ENCODE peak calls at places on chromosomes 12 and 14, in six cellular contexts. V is adrenal gland, C is HCT116, N is Peyer's patch, Y is pancreas, P is neural progenitor cell. D is an unnamed sample.

GRCh38 chr14:47626151-47627035 is 49.0 kb downstream of the MDGA2 start:
- DNase-seq in V (no peak), C (no peak), N (no peak), Y (no peak), P (no peak), D (no peak)

GRCh38 chr12:91893476-91893875 is 252.2 kb downstream of the BTG1 start:
- DNase-seq in V (no peak), C (no peak), N (no peak), Y (no peak), P (no peak), D (no peak)

GRCh38 chr12:123614110-123614509 is 12.2 kb downstream of the DDX55 start:
- DNase-seq in V (no peak), C (no peak), N (no peak), Y (no peak), P (no peak), D (no peak)

GRCh38 chr12:26789731-26790644 is 43.0 kb downstream of the ITPR2 start:
- DNase-seq in V (no peak), C (no peak), N (no peak), Y (no peak), P (no peak), D (no peak)

GRCh38 chr12:127677537-127678131 is 589.3 kb upstream of the TMEM132C start:
- DNase-seq in V (peak), C (no peak), N (no peak), Y (peak), P (peak), D (peak)

GRCh38 chr12:124496584-124496983 is 70.8 kb downstream of the NCOR2 start:
- DNase-seq in V (no peak), C (no peak), N (no peak), Y (no peak), P (no peak), D (no peak)

GRCh38 chr12:58608711-58609110 is 311.6 kb downstream of the LRIG3 start:
- DNase-seq in V (no peak), C (no peak), N (no peak), Y (no peak), P (no peak), D (no peak)

GRCh38 chr12:127083028-127083949 is 1183.7 kb upstream of the TMEM132C start:
- DNase-seq in V (peak), C (peak), N (no peak), Y (peak), P (peak), D (peak)

GRCh38 chr12:112182499-112182898 is 57.1 kb downstream of the TRAFD1 start:
- DNase-seq in V (no peak), C (no peak), N (no peak), Y (no peak), P (no peak), D (no peak)

GRCh38 chr14:28142400-28143015 is 624.1 kb upstream of the FOXG1 start:
- DNase-seq in V (no peak), C (no peak), N (no peak), Y (no peak), P (peak), D (no peak)

GRCh38 chr12:14167005-14167628 is 185.7 kb upstream of the GRIN2B start:
- DNase-seq in V (peak), C (peak), N (peak), Y (peak), P (peak), D (peak)

GRCh38 chr14:50089213-50089612 is 27.2 kb downstream of the VCPKMT start:
- DNase-seq in V (no peak), C (no peak), N (no peak), Y (no peak), P (no peak), D (no peak)

GRCh38 chr14:77681196-77682157 is 26.3 kb downstream of the ALKBH1 start:
- DNase-seq in V (no peak), C (no peak), N (no peak), Y (peak), P (no peak), D (no peak)

GRCh38 chr14:94009767-94010166 is 12.7 kb downstream of the CCDC197 start:
- DNase-seq in V (peak), C (no peak), N (no peak), Y (no peak), P (no peak), D (peak)

GRCh38 chr12:78241472-78241871 is 410.8 kb downstream of the NAV3 start:
- DNase-seq in V (no peak), C (no peak), N (no peak), Y (no peak), P (peak), D (no peak)

GRCh38 chr12:117695956-117696355 is 272.8 kb downstream of the KSR2 start:
- DNase-seq in V (no peak), C (no peak), N (no peak), Y (no peak), P (no peak), D (no peak)

GRCh38 chr12:8823565-8824300 is 1.3 kb downstream of the A2ML1 start:
- DNase-seq in V (peak), C (peak), N (no peak), Y (no peak), P (peak), D (no peak)

GRCh38 chr14:105701456-105702274 is 175.3 kb downstream of the TMEM121 start:
- DNase-seq in V (no peak), C (no peak), N (no peak), Y (no peak), P (no peak), D (no peak)

GRCh38 chr12:121857322-121858246 is 1.1 kb downstream of the HPD start:
- DNase-seq in V (no peak), C (no peak), N (no peak), Y (no peak), P (peak), D (no peak)

GRCh38 chr14:104855532-104856090 is 9.5 kb upstream of the CEP170B start:
- DNase-seq in V (no peak), C (no peak), N (no peak), Y (no peak), P (no peak), D (no peak)

GRCh38 chr14:53338192-53338591 is 185.1 kb upstream of the DDHD1 start:
- DNase-seq in V (no peak), C (no peak), N (no peak), Y (no peak), P (no peak), D (peak)

GRCh38 chr14:96151242-96151641 is 53.4 kb upstream of the BDKRB2 start:
- DNase-seq in V (no peak), C (no peak), N (no peak), Y (no peak), P (no peak), D (no peak)

GRCh38 chr14:77027538-77028383 is 747 bp downstream of the IRF2BPL start:
- DNase-seq in V (peak), C (no peak), N (peak), Y (peak), P (peak), D (no peak)

GRCh38 chr14:49959822-49960408 is 67.0 kb downstream of the ARF6 start:
- DNase-seq in V (no peak), C (no peak), N (peak), Y (no peak), P (no peak), D (no peak)

GRCh38 chr12:27780612-27781408 is 774 bp upstream of the MANSC4 start:
- DNase-seq in V (peak), C (no peak), N (peak), Y (peak), P (peak), D (no peak)

GRCh38 chr14:37289688-37290087 is 92.0 kb downstream of the MIPOL1 start:
- DNase-seq in V (no peak), C (no peak), N (no peak), Y (no peak), P (no peak), D (no peak)

GRCh38 chr14:77000340-77001235 is 27.9 kb downstream of the IRF2BPL start:
- DNase-seq in V (no peak), C (no peak), N (no peak), Y (no peak), P (peak), D (no peak)

GRCh38 chr12:98532687-98533304 is 17.4 kb downstream of the TMPO start:
- DNase-seq in V (no peak), C (peak), N (no peak), Y (no peak), P (peak), D (peak)

GRCh38 chr12:79935624-79936040 is 735 bp upstream of the PPP1R12A start:
- DNase-seq in V (no peak), C (no peak), N (no peak), Y (no peak), P (peak), D (no peak)

GRCh38 chr12:12450043-12450451 is 93.2 kb downstream of the BORCS5 start:
- DNase-seq in V (no peak), C (no peak), N (no peak), Y (no peak), P (no peak), D (no peak)

GRCh38 chr14:59126714-59127436 is 61.6 kb upstream of the DAAM1 start:
- DNase-seq in V (peak), C (peak), N (no peak), Y (no peak), P (peak), D (no peak)

GRCh38 chr12:80178846-80179245 is 79.5 kb downstream of the OTOGL start:
- DNase-seq in V (no peak), C (no peak), N (no peak), Y (no peak), P (no peak), D (no peak)

GRCh38 chr12:113214938-113215400 is 6.3 kb upstream of the TPCN1 start:
- DNase-seq in V (peak), C (peak), N (peak), Y (no peak), P (no peak), D (peak)

GRCh38 chr12:102356690-102357089 is 123.7 kb downstream of the IGF1 start:
- DNase-seq in V (no peak), C (no peak), N (no peak), Y (no peak), P (no peak), D (no peak)

GRCh38 chr14:94748667-94749347 is 21.1 kb downstream of the GSC start:
- DNase-seq in V (no peak), C (peak), N (no peak), Y (peak), P (peak), D (no peak)

GRCh38 chr12:7374423-7375144 is 69.4 kb downstream of the CD163L1 start:
- DNase-seq in V (peak), C (peak), N (no peak), Y (peak), P (peak), D (no peak)

GRCh38 chr12:101813117-101813516 is 17.6 kb downstream of the GNPTAB start:
- DNase-seq in V (no peak), C (no peak), N (no peak), Y (no peak), P (no peak), D (no peak)

GRCh38 chr12:50707396-50707795 is 56.5 kb upstream of the ATF1 start:
- DNase-seq in V (no peak), C (no peak), N (no peak), Y (no peak), P (no peak), D (no peak)

GRCh38 chr12:5901416-5901815 is 43.6 kb downstream of the ANO2 start:
- DNase-seq in V (no peak), C (no peak), N (no peak), Y (no peak), P (no peak), D (no peak)

GRCh38 chr14:41817626-41818025 is 210.9 kb downstream of the LRFN5 start:
- DNase-seq in V (no peak), C (no peak), N (no peak), Y (no peak), P (no peak), D (no peak)

GRCh38 chr14:90722590-90722989 is 93.6 kb downstream of the TTC7B start:
- DNase-seq in V (no peak), C (no peak), N (no peak), Y (no peak), P (no peak), D (no peak)
- H3K27ac ChIP-seq in V (no peak), C (no peak), N (no peak), Y (no peak), P (no peak), D (no peak)

GRCh38 chr14:24273422-24273998 is 2.1 kb upstream of the RABGGTA start:
- DNase-seq in V (no peak), C (no peak), N (no peak), Y (no peak), P (no peak), D (no peak)
- TF ChIP-seq CTCF in V (no peak), C (no peak), N (no peak), Y (no peak), P (peak), D (peak)

GRCh38 chr14:21308479-21309237 is 28.8 kb downstream of the RPGRIP1 start:
- DNase-seq in V (peak), C (peak), N (peak), Y (peak), P (peak), D (no peak)

GRCh38 chr14:21308132-21308478 is 28.2 kb downstream of the RPGRIP1 start:
- DNase-seq in V (no peak), C (no peak), N (no peak), Y (no peak), P (no peak), D (no peak)

GRCh38 chr14:21307641-21308040 is 27.8 kb downstream of the RPGRIP1 start:
- DNase-seq in V (no peak), C (no peak), N (no peak), Y (no peak), P (no peak), D (no peak)

GRCh38 chr14:21309956-21310355 is 30.1 kb downstream of the RPGRIP1 start:
- DNase-seq in V (no peak), C (no peak), N (no peak), Y (no peak), P (no peak), D (no peak)

GRCh38 chr14:21309238-21309636 is 29.4 kb downstream of the RPGRIP1 start:
- DNase-seq in V (no peak), C (no peak), N (no peak), Y (no peak), P (no peak), D (no peak)
- H3K27ac ChIP-seq in V (no peak), C (peak), N (peak), Y (peak), P (peak), D (no peak)

GRCh38 chr12:105504286-105504685 is 173.8 kb downstream of the C12orf75 start:
- DNase-seq in V (no peak), C (no peak), N (no peak), Y (no peak), P (no peak), D (no peak)
- TF ChIP-seq CTCF in V (no peak), C (no peak), N (no peak), Y (no peak), P (peak), D (peak)

D was measured in AG04450.